ENCODE peak calls at places on chromosomes 7 and 10, in eight cellular contexts. One of them, this sample, is unnamed. For H3K4me1, the result is how much of the 10 kb centered on the place peaks cover.

GRCh38 chr10:97689637-97690036 is 2.6 kb upstream of the AVPI1 start:
- DNase-seq in A549: peak
- DNase-seq in ovary: no peak
- DNase-seq in heart right ventricle: no peak
- DNase-seq in endothelial cell of umbilical vein: no peak
- DNase-seq in endodermal cell: no peak
- DNase-seq in suprapubic skin: peak
- DNase-seq in heart left ventricle: no peak
- DNase-seq in this sample: no peak

GRCh38 chr7:128453836-128454804 is 1.6 kb upstream of the HILPDA start:
- DNase-seq in A549: no peak
- DNase-seq in ovary: peak
- DNase-seq in heart right ventricle: peak
- DNase-seq in endothelial cell of umbilical vein: peak
- DNase-seq in endodermal cell: peak
- DNase-seq in suprapubic skin: peak
- DNase-seq in heart left ventricle: peak
- DNase-seq in this sample: peak

GRCh38 chr7:15158141-15158810 is 255.7 kb upstream of the DGKB start:
- DNase-seq in A549: no peak
- DNase-seq in ovary: no peak
- DNase-seq in heart right ventricle: no peak
- DNase-seq in endothelial cell of umbilical vein: peak
- DNase-seq in endodermal cell: no peak
- DNase-seq in suprapubic skin: no peak
- DNase-seq in heart left ventricle: no peak
- DNase-seq in this sample: no peak

GRCh38 chr7:82317257-82317721 is 126.3 kb downstream of the CACNA2D1 start:
- DNase-seq in A549: no peak
- DNase-seq in ovary: no peak
- DNase-seq in heart right ventricle: no peak
- DNase-seq in endothelial cell of umbilical vein: no peak
- DNase-seq in endodermal cell: no peak
- DNase-seq in suprapubic skin: no peak
- DNase-seq in heart left ventricle: no peak
- DNase-seq in this sample: no peak

GRCh38 chr10:104873161-104873560 is 232.1 kb downstream of the SORCS3 start:
- DNase-seq in A549: no peak
- DNase-seq in ovary: no peak
- DNase-seq in heart right ventricle: no peak
- DNase-seq in endothelial cell of umbilical vein: no peak
- DNase-seq in endodermal cell: no peak
- DNase-seq in suprapubic skin: no peak
- DNase-seq in heart left ventricle: no peak
- DNase-seq in this sample: no peak

GRCh38 chr7:116128139-116128538 is 82.2 kb upstream of the TES start:
- DNase-seq in A549: no peak
- DNase-seq in ovary: no peak
- DNase-seq in heart right ventricle: no peak
- DNase-seq in endothelial cell of umbilical vein: no peak
- DNase-seq in endodermal cell: no peak
- DNase-seq in suprapubic skin: no peak
- DNase-seq in heart left ventricle: no peak
- DNase-seq in this sample: no peak

GRCh38 chr7:108109216-108109908 is 20.8 kb downstream of the LAMB4 start:
- DNase-seq in A549: peak
- DNase-seq in ovary: no peak
- DNase-seq in heart right ventricle: no peak
- DNase-seq in endothelial cell of umbilical vein: peak
- DNase-seq in endodermal cell: peak
- DNase-seq in suprapubic skin: no peak
- DNase-seq in heart left ventricle: no peak
- DNase-seq in this sample: no peak

GRCh38 chr7:64887756-64888508 is 15.1 kb upstream of the ZNF273 start:
- DNase-seq in A549: no peak
- DNase-seq in ovary: no peak
- DNase-seq in heart right ventricle: no peak
- DNase-seq in endothelial cell of umbilical vein: no peak
- DNase-seq in endodermal cell: peak
- DNase-seq in suprapubic skin: no peak
- DNase-seq in heart left ventricle: peak
- DNase-seq in this sample: peak

GRCh38 chr7:134632937-134633540 is 13.6 kb upstream of the BPGM start:
- DNase-seq in A549: peak
- DNase-seq in ovary: no peak
- DNase-seq in heart right ventricle: no peak
- DNase-seq in endothelial cell of umbilical vein: peak
- DNase-seq in endodermal cell: peak
- DNase-seq in suprapubic skin: no peak
- DNase-seq in heart left ventricle: no peak
- DNase-seq in this sample: peak

GRCh38 chr7:11436773-11437524 is 395.0 kb downstream of the THSD7A start:
- DNase-seq in A549: no peak
- DNase-seq in ovary: no peak
- DNase-seq in heart right ventricle: no peak
- DNase-seq in endothelial cell of umbilical vein: no peak
- DNase-seq in endodermal cell: no peak
- DNase-seq in suprapubic skin: no peak
- DNase-seq in heart left ventricle: no peak
- DNase-seq in this sample: peak

GRCh38 chr10:125411724-125412123 is 251.4 kb upstream of the CTBP2 start:
- DNase-seq in A549: no peak
- DNase-seq in ovary: no peak
- DNase-seq in heart right ventricle: no peak
- DNase-seq in endothelial cell of umbilical vein: peak
- DNase-seq in endodermal cell: no peak
- DNase-seq in suprapubic skin: no peak
- DNase-seq in heart left ventricle: no peak
- DNase-seq in this sample: no peak

GRCh38 chr7:83321011-83321410 is 158.3 kb upstream of the PCLO start:
- DNase-seq in A549: no peak
- DNase-seq in ovary: no peak
- DNase-seq in heart right ventricle: no peak
- DNase-seq in endothelial cell of umbilical vein: no peak
- DNase-seq in endodermal cell: no peak
- DNase-seq in suprapubic skin: no peak
- DNase-seq in heart left ventricle: no peak
- DNase-seq in this sample: no peak

GRCh38 chr10:99894613-99895012 is 112.2 kb downstream of the ABCC2 start:
- DNase-seq in A549: no peak
- DNase-seq in ovary: no peak
- DNase-seq in heart right ventricle: no peak
- DNase-seq in endothelial cell of umbilical vein: no peak
- DNase-seq in endodermal cell: no peak
- DNase-seq in suprapubic skin: no peak
- DNase-seq in heart left ventricle: no peak
- DNase-seq in this sample: no peak

GRCh38 chr10:50224330-50224952 is 26.9 kb downstream of the ASAH2 start:
- DNase-seq in A549: peak
- DNase-seq in ovary: no peak
- DNase-seq in heart right ventricle: no peak
- DNase-seq in endothelial cell of umbilical vein: peak
- DNase-seq in endodermal cell: peak
- DNase-seq in suprapubic skin: no peak
- DNase-seq in heart left ventricle: peak
- DNase-seq in this sample: peak

GRCh38 chr7:94394058-94394398 is 667 bp upstream of the COL1A2 start:
- DNase-seq in A549: no peak
- DNase-seq in ovary: peak
- DNase-seq in heart right ventricle: peak
- DNase-seq in endothelial cell of umbilical vein: no peak
- DNase-seq in endodermal cell: no peak
- DNase-seq in suprapubic skin: no peak
- DNase-seq in heart left ventricle: peak
- DNase-seq in this sample: no peak

GRCh38 chr10:86075512-86075911 is 291.1 kb downstream of the GRID1 start:
- DNase-seq in A549: no peak
- DNase-seq in ovary: no peak
- DNase-seq in heart right ventricle: no peak
- DNase-seq in endothelial cell of umbilical vein: no peak
- DNase-seq in endodermal cell: peak
- DNase-seq in suprapubic skin: peak
- DNase-seq in heart left ventricle: no peak
- DNase-seq in this sample: no peak

GRCh38 chr7:141549582-141549981 is 1.6 kb upstream of the AGK start:
- DNase-seq in A549: no peak
- DNase-seq in ovary: no peak
- DNase-seq in heart right ventricle: no peak
- DNase-seq in endothelial cell of umbilical vein: no peak
- DNase-seq in endodermal cell: no peak
- DNase-seq in suprapubic skin: no peak
- DNase-seq in heart left ventricle: no peak
- DNase-seq in this sample: no peak

DNA sequence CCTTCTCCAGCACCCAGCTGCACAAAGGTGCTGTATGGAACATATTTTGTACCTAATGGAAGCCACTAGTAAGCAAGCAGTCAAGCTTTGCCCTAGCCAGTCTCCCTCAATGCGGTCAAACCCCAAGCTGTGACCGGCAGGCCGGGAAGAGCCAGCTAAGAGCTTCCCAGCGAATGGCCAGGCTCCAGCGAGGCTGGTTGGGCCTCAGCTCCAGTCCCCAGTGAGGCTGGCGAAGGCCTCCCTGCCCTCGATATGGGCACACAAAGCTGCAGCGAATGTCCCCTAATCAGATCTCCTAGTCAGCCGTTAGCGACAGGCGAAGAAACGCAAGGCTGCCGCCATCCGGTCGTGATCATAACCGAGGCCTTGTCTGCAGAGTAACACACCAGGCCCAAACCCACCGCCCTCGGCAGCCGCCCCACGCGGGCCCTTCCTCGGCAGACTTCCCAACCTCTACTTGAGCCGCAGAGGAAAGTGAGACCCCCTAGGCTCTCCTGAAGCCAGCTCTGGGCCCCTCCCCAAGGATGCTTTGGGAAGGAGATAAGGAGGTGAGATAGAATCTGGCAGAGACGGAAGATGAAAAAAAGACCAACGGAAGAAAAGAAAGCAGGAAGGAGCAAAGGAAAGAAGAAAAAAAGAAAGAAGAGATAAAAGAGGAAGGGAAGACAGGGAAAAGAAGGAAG is 3.1 kb upstream of the HOXA9 start:
- DNase-seq in A549: no peak
- DNase-seq in ovary: no peak
- DNase-seq in heart right ventricle: no peak
- DNase-seq in endothelial cell of umbilical vein: peak
- DNase-seq in endodermal cell: peak
- DNase-seq in suprapubic skin: peak
- DNase-seq in heart left ventricle: no peak
- DNase-seq in this sample: no peak
- H3K4me3 ChIP-seq in A549: no peak
- H3K4me3 ChIP-seq in ovary: peak
- H3K4me3 ChIP-seq in heart right ventricle: no peak
- H3K4me3 ChIP-seq in endothelial cell of umbilical vein: peak
- H3K4me3 ChIP-seq in endodermal cell: no peak
- H3K4me3 ChIP-seq in suprapubic skin: peak
- H3K4me3 ChIP-seq in heart left ventricle: no peak
- H3K4me3 ChIP-seq in this sample: no peak

GRCh38 chr10:314871-315270 is 179.6 kb downstream of the ZMYND11 start:
- DNase-seq in A549: no peak
- DNase-seq in ovary: no peak
- DNase-seq in heart right ventricle: no peak
- DNase-seq in endothelial cell of umbilical vein: no peak
- DNase-seq in endodermal cell: no peak
- DNase-seq in suprapubic skin: no peak
- DNase-seq in heart left ventricle: no peak
- DNase-seq in this sample: no peak

GRCh38 chr10:314381-314780 is 179.1 kb downstream of the ZMYND11 start:
- DNase-seq in A549: no peak
- DNase-seq in ovary: no peak
- DNase-seq in heart right ventricle: no peak
- DNase-seq in endothelial cell of umbilical vein: no peak
- DNase-seq in endodermal cell: peak
- DNase-seq in suprapubic skin: no peak
- DNase-seq in heart left ventricle: no peak
- DNase-seq in this sample: no peak

GRCh38 chr10:317926-318325 is 182.7 kb downstream of the ZMYND11 start:
- DNase-seq in A549: no peak
- DNase-seq in ovary: no peak
- DNase-seq in heart right ventricle: no peak
- DNase-seq in endothelial cell of umbilical vein: no peak
- DNase-seq in endodermal cell: no peak
- DNase-seq in suprapubic skin: no peak
- DNase-seq in heart left ventricle: no peak
- DNase-seq in this sample: no peak

GRCh38 chr10:316390-316789 is 181.1 kb downstream of the ZMYND11 start:
- DNase-seq in A549: no peak
- DNase-seq in ovary: no peak
- DNase-seq in heart right ventricle: no peak
- DNase-seq in endothelial cell of umbilical vein: no peak
- DNase-seq in endodermal cell: no peak
- DNase-seq in suprapubic skin: no peak
- DNase-seq in heart left ventricle: no peak
- DNase-seq in this sample: no peak

GRCh38 chr10:317219-317868 is 182.1 kb downstream of the ZMYND11 start:
- DNase-seq in A549: no peak
- DNase-seq in ovary: no peak
- DNase-seq in heart right ventricle: peak
- DNase-seq in endothelial cell of umbilical vein: no peak
- DNase-seq in endodermal cell: no peak
- DNase-seq in suprapubic skin: no peak
- DNase-seq in heart left ventricle: peak
- DNase-seq in this sample: no peak
- H3K4me1 ChIP-seq in A549: under half
- H3K4me1 ChIP-seq in ovary: under half
- H3K4me1 ChIP-seq in heart right ventricle: under half
- H3K4me1 ChIP-seq in endothelial cell of umbilical vein: under half
- H3K4me1 ChIP-seq in endodermal cell: under half
- H3K4me1 ChIP-seq in suprapubic skin: under half
- H3K4me1 ChIP-seq in heart left ventricle: under half
- H3K4me1 ChIP-seq in this sample: under half

GRCh38 chr7:75042299-75042698 is 31.3 kb downstream of the RCC1L start:
- DNase-seq in A549: no peak
- DNase-seq in ovary: peak
- DNase-seq in heart right ventricle: no peak
- DNase-seq in endothelial cell of umbilical vein: no peak
- DNase-seq in endodermal cell: no peak
- DNase-seq in suprapubic skin: no peak
- DNase-seq in heart left ventricle: no peak
- DNase-seq in this sample: no peak
- H3K4me3 ChIP-seq in A549: no peak
- H3K4me3 ChIP-seq in ovary: no peak
- H3K4me3 ChIP-seq in heart right ventricle: no peak
- H3K4me3 ChIP-seq in endothelial cell of umbilical vein: no peak
- H3K4me3 ChIP-seq in endodermal cell: no peak
- H3K4me3 ChIP-seq in suprapubic skin: no peak
- H3K4me3 ChIP-seq in heart left ventricle: no peak
- H3K4me3 ChIP-seq in this sample: no peak

DNA sequence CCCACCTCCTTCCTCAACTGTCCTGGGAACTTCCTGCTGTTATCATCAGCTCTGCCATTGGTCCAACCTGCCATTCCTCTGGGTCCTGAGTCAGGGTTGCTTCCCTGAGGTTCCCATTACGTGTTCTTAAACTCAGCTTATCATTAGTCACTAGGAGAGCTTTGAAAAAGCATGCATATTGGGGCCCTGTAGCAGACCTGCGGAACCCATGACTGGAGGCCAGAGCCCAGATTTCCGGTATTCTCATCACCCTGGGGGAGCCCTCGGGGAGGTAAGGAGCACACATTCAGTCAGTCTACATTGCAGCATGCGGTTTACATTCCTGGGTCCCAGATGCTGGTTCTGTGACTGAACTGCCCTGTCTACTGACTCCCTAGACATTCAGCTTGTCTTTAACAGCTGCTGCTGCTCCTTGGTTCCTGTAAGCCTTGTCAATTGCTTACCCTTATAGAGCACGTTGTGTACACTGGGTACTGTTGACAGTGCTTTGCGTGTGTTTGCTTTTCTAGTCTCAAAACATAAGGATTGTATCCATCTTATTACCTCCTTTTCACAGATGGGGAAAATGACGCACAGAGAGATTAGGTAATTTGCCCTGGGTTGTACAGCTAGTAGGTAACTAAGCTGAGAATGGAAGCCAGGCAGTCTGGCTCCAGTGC is 12.8 kb downstream of the CDHR3 start:
- DNase-seq in A549: no peak
- DNase-seq in ovary: no peak
- DNase-seq in heart right ventricle: no peak
- DNase-seq in endothelial cell of umbilical vein: no peak
- DNase-seq in endodermal cell: peak
- DNase-seq in suprapubic skin: no peak
- DNase-seq in heart left ventricle: no peak
- DNase-seq in this sample: no peak
- H3K4me1 ChIP-seq in A549: under half
- H3K4me1 ChIP-seq in ovary: under half
- H3K4me1 ChIP-seq in heart right ventricle: under half
- H3K4me1 ChIP-seq in endothelial cell of umbilical vein: under half
- H3K4me1 ChIP-seq in endodermal cell: under half
- H3K4me1 ChIP-seq in suprapubic skin: under half
- H3K4me1 ChIP-seq in heart left ventricle: under half
- H3K4me1 ChIP-seq in this sample: under half

This sample was measured in NT2/D1.